ENCODE peak calls at places on chromosomes 5 and 9, in ten cellular contexts. One of them, this sample, is unnamed.

GRCh38 chr5:68253612-68254341 is 38.2 kb downstream of the PIK3R1 start:
- DNase-seq in IMR-90: no peak
- DNase-seq in body of pancreas: no peak
- DNase-seq in HCT116: no peak
- DNase-seq in tibial artery: no peak
- DNase-seq in Peyer's patch: no peak
- DNase-seq in colonic mucosa: no peak
- DNase-seq in H1: no peak
- DNase-seq in effector memory CD4-positive, alpha-beta T cell: no peak
- DNase-seq in iPS DF 6.9: no peak
- DNase-seq in this sample: no peak

GRCh38 chr5:66807743-66808142 is 211.6 kb downstream of the MAST4 start:
- DNase-seq in IMR-90: peak; percentile 55
- DNase-seq in body of pancreas: no peak
- DNase-seq in HCT116: peak; percentile 2
- DNase-seq in tibial artery: no peak
- DNase-seq in Peyer's patch: no peak
- DNase-seq in colonic mucosa: peak; percentile 28
- DNase-seq in H1: no peak
- DNase-seq in effector memory CD4-positive, alpha-beta T cell: no peak
- DNase-seq in iPS DF 6.9: no peak
- DNase-seq in this sample: no peak

GRCh38 chr5:1065143-1065750 is 46.6 kb downstream of the SLC12A7 start:
- DNase-seq in IMR-90: no peak
- DNase-seq in body of pancreas: no peak
- DNase-seq in HCT116: no peak
- DNase-seq in tibial artery: no peak
- DNase-seq in Peyer's patch: no peak
- DNase-seq in colonic mucosa: no peak
- DNase-seq in H1: no peak
- DNase-seq in effector memory CD4-positive, alpha-beta T cell: no peak
- DNase-seq in iPS DF 6.9: no peak
- DNase-seq in this sample: no peak

GRCh38 chr9:87564706-87565335 is 67.2 kb downstream of the DAPK1 start:
- DNase-seq in IMR-90: no peak
- DNase-seq in body of pancreas: no peak
- DNase-seq in HCT116: no peak
- DNase-seq in tibial artery: no peak
- DNase-seq in Peyer's patch: no peak
- DNase-seq in colonic mucosa: no peak
- DNase-seq in H1: no peak
- DNase-seq in effector memory CD4-positive, alpha-beta T cell: no peak
- DNase-seq in iPS DF 6.9: no peak
- DNase-seq in this sample: no peak

GRCh38 chr5:137833463-137833862 is 34.2 kb upstream of the MYOT start:
- DNase-seq in IMR-90: peak; percentile 47
- DNase-seq in body of pancreas: no peak
- DNase-seq in HCT116: peak; percentile 92
- DNase-seq in tibial artery: no peak
- DNase-seq in Peyer's patch: no peak
- DNase-seq in colonic mucosa: no peak
- DNase-seq in H1: no peak
- DNase-seq in effector memory CD4-positive, alpha-beta T cell: no peak
- DNase-seq in iPS DF 6.9: no peak
- DNase-seq in this sample: no peak

GRCh38 chr9:6584881-6585597 is 60.5 kb downstream of the GLDC start:
- DNase-seq in IMR-90: peak; percentile 40
- DNase-seq in body of pancreas: no peak
- DNase-seq in HCT116: peak; percentile 23
- DNase-seq in tibial artery: no peak
- DNase-seq in Peyer's patch: no peak
- DNase-seq in colonic mucosa: no peak
- DNase-seq in H1: no peak
- DNase-seq in effector memory CD4-positive, alpha-beta T cell: no peak
- DNase-seq in iPS DF 6.9: no peak
- DNase-seq in this sample: peak; percentile 26

GRCh38 chr9:95425910-95426551 is 90.7 kb downstream of the PTCH1 start:
- DNase-seq in IMR-90: peak; percentile 74
- DNase-seq in body of pancreas: peak; percentile 59
- DNase-seq in HCT116: no peak
- DNase-seq in tibial artery: no peak
- DNase-seq in Peyer's patch: no peak
- DNase-seq in colonic mucosa: peak; percentile 64
- DNase-seq in H1: peak; percentile 64
- DNase-seq in effector memory CD4-positive, alpha-beta T cell: no peak
- DNase-seq in iPS DF 6.9: no peak
- DNase-seq in this sample: peak; percentile 2

GRCh38 chr5:40409600-40409999 is 270.1 kb upstream of the PTGER4 start:
- DNase-seq in IMR-90: no peak
- DNase-seq in body of pancreas: no peak
- DNase-seq in HCT116: no peak
- DNase-seq in tibial artery: peak; percentile 21
- DNase-seq in Peyer's patch: peak; percentile 31
- DNase-seq in colonic mucosa: no peak
- DNase-seq in H1: no peak
- DNase-seq in effector memory CD4-positive, alpha-beta T cell: peak; percentile 34
- DNase-seq in iPS DF 6.9: no peak
- DNase-seq in this sample: peak; percentile 27

GRCh38 chr9:129629251-129629650 is 3.3 kb downstream of the NTMT1 start:
- DNase-seq in IMR-90: no peak
- DNase-seq in body of pancreas: no peak
- DNase-seq in HCT116: no peak
- DNase-seq in tibial artery: no peak
- DNase-seq in Peyer's patch: no peak
- DNase-seq in colonic mucosa: no peak
- DNase-seq in H1: no peak
- DNase-seq in effector memory CD4-positive, alpha-beta T cell: no peak
- DNase-seq in iPS DF 6.9: no peak
- DNase-seq in this sample: no peak

GRCh38 chr9:129626079-129626943 is at the start of gene NTMT1:
- DNase-seq in IMR-90: peak; percentile 81
- DNase-seq in body of pancreas: peak; percentile 87
- DNase-seq in HCT116: peak; percentile 63
- DNase-seq in tibial artery: peak; percentile 82
- DNase-seq in Peyer's patch: peak; percentile 87
- DNase-seq in colonic mucosa: peak; percentile 90
- DNase-seq in H1: peak; percentile 98
- DNase-seq in effector memory CD4-positive, alpha-beta T cell: peak; percentile 88
- DNase-seq in iPS DF 6.9: no peak
- DNase-seq in this sample: peak; percentile 87

GRCh38 chr9:129627556-129628492 is 1.9 kb downstream of the NTMT1 start:
- DNase-seq in IMR-90: no peak
- DNase-seq in body of pancreas: no peak
- DNase-seq in HCT116: no peak
- DNase-seq in tibial artery: no peak
- DNase-seq in Peyer's patch: no peak
- DNase-seq in colonic mucosa: no peak
- DNase-seq in H1: no peak
- DNase-seq in effector memory CD4-positive, alpha-beta T cell: no peak
- DNase-seq in iPS DF 6.9: no peak
- DNase-seq in this sample: no peak

GRCh38 chr9:129626944-129627297 is 958 bp downstream of the NTMT1 start:
- DNase-seq in IMR-90: peak; percentile 92
- DNase-seq in body of pancreas: no peak
- DNase-seq in HCT116: no peak
- DNase-seq in tibial artery: no peak
- DNase-seq in Peyer's patch: no peak
- DNase-seq in colonic mucosa: no peak
- DNase-seq in H1: no peak
- DNase-seq in effector memory CD4-positive, alpha-beta T cell: no peak
- DNase-seq in iPS DF 6.9: no peak
- DNase-seq in this sample: no peak

GRCh38 chr9:129628709-129629108 is 2.7 kb downstream of the NTMT1 start:
- DNase-seq in IMR-90: no peak
- DNase-seq in body of pancreas: no peak
- DNase-seq in HCT116: no peak
- DNase-seq in tibial artery: no peak
- DNase-seq in Peyer's patch: no peak
- DNase-seq in colonic mucosa: no peak
- DNase-seq in H1: no peak
- DNase-seq in effector memory CD4-positive, alpha-beta T cell: no peak
- DNase-seq in iPS DF 6.9: no peak
- DNase-seq in this sample: no peak
- H3K4me1 ChIP-seq in IMR-90: peaks cover 42% of the 10 kb centered on the region
- H3K4me1 ChIP-seq in body of pancreas: peaks cover 68% of the 10 kb centered on the region
- H3K4me1 ChIP-seq in HCT116: peaks cover 38% of the 10 kb centered on the region
- H3K4me1 ChIP-seq in tibial artery: peaks cover 55% of the 10 kb centered on the region
- H3K4me1 ChIP-seq in Peyer's patch: peaks cover 7% of the 10 kb centered on the region
- H3K4me1 ChIP-seq in colonic mucosa: peaks cover 10% of the 10 kb centered on the region
- H3K4me1 ChIP-seq in H1: peaks cover 13% of the 10 kb centered on the region
- H3K4me1 ChIP-seq in effector memory CD4-positive, alpha-beta T cell: peaks cover 43% of the 10 kb centered on the region
- H3K4me1 ChIP-seq in iPS DF 6.9: peaks cover 6% of the 10 kb centered on the region
- H3K4me1 ChIP-seq in this sample: peaks cover 30% of the 10 kb centered on the region

DNA sequence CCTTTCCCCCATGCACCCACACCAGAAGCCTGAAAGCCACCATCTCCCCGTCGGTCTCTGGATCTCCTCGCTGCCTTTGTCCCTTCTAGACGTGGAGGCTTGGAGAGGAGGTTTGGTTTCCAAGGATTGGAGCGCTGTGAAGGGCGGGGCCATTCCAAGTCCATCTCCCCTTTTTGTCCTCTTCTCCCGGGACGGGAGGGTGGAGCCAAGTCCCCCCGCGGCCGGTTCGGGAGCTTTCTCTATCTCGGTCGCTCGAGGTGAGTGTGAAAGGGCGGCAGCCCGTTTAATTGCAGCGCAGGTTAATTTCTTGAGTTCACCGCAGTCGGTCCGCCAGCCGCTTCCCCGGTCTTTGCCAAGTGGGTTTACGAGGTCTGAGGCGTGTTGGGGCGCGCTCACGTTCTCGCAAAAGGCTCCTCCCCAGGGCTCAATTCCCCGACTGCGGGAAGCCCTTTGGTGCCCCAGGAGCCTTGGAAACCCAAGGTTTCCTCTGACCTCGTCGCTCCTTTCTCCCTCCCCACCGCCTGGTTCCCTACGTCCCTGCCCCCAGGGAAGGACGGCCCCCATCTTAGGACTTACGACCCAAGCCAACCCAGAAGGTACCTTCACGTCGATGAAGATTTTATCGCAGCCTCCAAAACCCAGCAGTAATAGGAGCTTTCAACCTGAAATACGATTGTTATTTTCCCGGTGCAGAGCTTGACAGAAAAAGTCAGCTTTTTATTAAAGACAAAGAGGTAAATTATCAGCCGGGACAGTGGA is 2.8 kb upstream of the ZNF462 start:
- DNase-seq in IMR-90: no peak
- DNase-seq in body of pancreas: peak; percentile 12
- DNase-seq in HCT116: peak; percentile 41
- DNase-seq in tibial artery: no peak
- DNase-seq in Peyer's patch: no peak
- DNase-seq in colonic mucosa: peak; percentile 70
- DNase-seq in H1: peak; percentile 83
- DNase-seq in effector memory CD4-positive, alpha-beta T cell: no peak
- DNase-seq in iPS DF 6.9: peak; percentile 63
- DNase-seq in this sample: peak; percentile 57
- H3K4me3 ChIP-seq in IMR-90: peak overlapping the region; percentile 68
- H3K4me3 ChIP-seq in body of pancreas: no peak overlapping the region
- H3K4me3 ChIP-seq in HCT116: peak overlapping the region; percentile 59
- H3K4me3 ChIP-seq in tibial artery: peak overlapping the region; percentile 74
- H3K4me3 ChIP-seq in Peyer's patch: peak overlapping the region; percentile 63
- H3K4me3 ChIP-seq in colonic mucosa: peak overlapping the region; percentile 70
- H3K4me3 ChIP-seq in H1: peak overlapping the region; percentile 88
- H3K4me3 ChIP-seq in effector memory CD4-positive, alpha-beta T cell: no peak overlapping the region
- H3K4me3 ChIP-seq in iPS DF 6.9: peak overlapping the region; percentile 79
- H3K4me3 ChIP-seq in this sample: peak overlapping the region; percentile 61

GRCh38 chr9:99873531-99873930 is 32.9 kb upstream of the STX17 start:
- DNase-seq in IMR-90: peak; percentile 85
- DNase-seq in body of pancreas: no peak
- DNase-seq in HCT116: no peak
- DNase-seq in tibial artery: no peak
- DNase-seq in Peyer's patch: no peak
- DNase-seq in colonic mucosa: no peak
- DNase-seq in H1: no peak
- DNase-seq in effector memory CD4-positive, alpha-beta T cell: no peak
- DNase-seq in iPS DF 6.9: no peak
- DNase-seq in this sample: no peak
- H3K4me1 ChIP-seq in IMR-90: peaks cover 9% of the 10 kb centered on the region
- H3K4me1 ChIP-seq in body of pancreas: no peaks in the 10 kb centered on the region
- H3K4me1 ChIP-seq in HCT116: peaks cover 10% of the 10 kb centered on the region
- H3K4me1 ChIP-seq in tibial artery: no peaks in the 10 kb centered on the region
- H3K4me1 ChIP-seq in Peyer's patch: no peaks in the 10 kb centered on the region
- H3K4me1 ChIP-seq in colonic mucosa: no peaks in the 10 kb centered on the region
- H3K4me1 ChIP-seq in H1: no peaks in the 10 kb centered on the region
- H3K4me1 ChIP-seq in effector memory CD4-positive, alpha-beta T cell: no peaks in the 10 kb centered on the region
- H3K4me1 ChIP-seq in iPS DF 6.9: no peaks in the 10 kb centered on the region
- H3K4me1 ChIP-seq in this sample: no peaks in the 10 kb centered on the region

GRCh38 chr5:43615445-43616184 is 12.6 kb downstream of the NNT start:
- DNase-seq in IMR-90: no peak
- DNase-seq in body of pancreas: no peak
- DNase-seq in HCT116: no peak
- DNase-seq in tibial artery: no peak
- DNase-seq in Peyer's patch: no peak
- DNase-seq in colonic mucosa: no peak
- DNase-seq in H1: no peak
- DNase-seq in effector memory CD4-positive, alpha-beta T cell: no peak
- DNase-seq in iPS DF 6.9: no peak
- DNase-seq in this sample: no peak

GRCh38 chr5:43619380-43619779 is 16.4 kb downstream of the NNT start:
- DNase-seq in IMR-90: no peak
- DNase-seq in body of pancreas: no peak
- DNase-seq in HCT116: no peak
- DNase-seq in tibial artery: no peak
- DNase-seq in Peyer's patch: no peak
- DNase-seq in colonic mucosa: no peak
- DNase-seq in H1: no peak
- DNase-seq in effector memory CD4-positive, alpha-beta T cell: no peak
- DNase-seq in iPS DF 6.9: no peak
- DNase-seq in this sample: peak; percentile 67

GRCh38 chr5:43613370-43613769 is 10.4 kb downstream of the NNT start:
- DNase-seq in IMR-90: no peak
- DNase-seq in body of pancreas: no peak
- DNase-seq in HCT116: no peak
- DNase-seq in tibial artery: no peak
- DNase-seq in Peyer's patch: no peak
- DNase-seq in colonic mucosa: no peak
- DNase-seq in H1: no peak
- DNase-seq in effector memory CD4-positive, alpha-beta T cell: no peak
- DNase-seq in iPS DF 6.9: no peak
- DNase-seq in this sample: no peak

GRCh38 chr5:43619911-43620310 is 16.9 kb downstream of the NNT start:
- DNase-seq in IMR-90: no peak
- DNase-seq in body of pancreas: no peak
- DNase-seq in HCT116: no peak
- DNase-seq in tibial artery: no peak
- DNase-seq in Peyer's patch: no peak
- DNase-seq in colonic mucosa: no peak
- DNase-seq in H1: no peak
- DNase-seq in effector memory CD4-positive, alpha-beta T cell: no peak
- DNase-seq in iPS DF 6.9: no peak
- DNase-seq in this sample: no peak

DNA sequence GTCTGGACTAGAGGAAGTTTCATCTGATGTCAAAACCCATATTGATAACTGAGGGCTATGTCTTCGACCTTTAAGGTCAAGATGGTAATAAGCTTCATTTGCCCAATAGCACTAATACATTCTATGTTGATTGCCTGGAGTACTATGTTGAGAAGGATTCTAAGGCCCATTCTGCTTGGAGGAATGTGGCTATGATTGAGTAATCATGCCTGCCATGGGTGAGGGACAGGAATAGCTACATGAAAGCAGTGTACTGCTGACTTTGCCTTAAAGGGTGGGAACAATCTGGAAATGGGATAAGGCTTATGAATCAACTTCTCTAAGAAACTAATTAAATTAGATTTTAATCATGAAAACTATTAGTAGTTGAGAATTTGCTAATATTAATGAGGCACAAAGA is 13.6 kb downstream of the NNT start:
- DNase-seq in IMR-90: peak; percentile 50
- DNase-seq in body of pancreas: no peak
- DNase-seq in HCT116: no peak
- DNase-seq in tibial artery: no peak
- DNase-seq in Peyer's patch: no peak
- DNase-seq in colonic mucosa: no peak
- DNase-seq in H1: no peak
- DNase-seq in effector memory CD4-positive, alpha-beta T cell: no peak
- DNase-seq in iPS DF 6.9: no peak
- DNase-seq in this sample: peak; percentile 71
- H3K4me3 ChIP-seq in IMR-90: no peak overlapping the region
- H3K4me3 ChIP-seq in body of pancreas: no peak overlapping the region
- H3K4me3 ChIP-seq in HCT116: no peak overlapping the region
- H3K4me3 ChIP-seq in tibial artery: no peak overlapping the region
- H3K4me3 ChIP-seq in Peyer's patch: no peak overlapping the region
- H3K4me3 ChIP-seq in colonic mucosa: no peak overlapping the region
- H3K4me3 ChIP-seq in H1: no peak overlapping the region
- H3K4me3 ChIP-seq in effector memory CD4-positive, alpha-beta T cell: no peak overlapping the region
- H3K4me3 ChIP-seq in iPS DF 6.9: no peak overlapping the region
- H3K4me3 ChIP-seq in this sample: no peak overlapping the region

This sample was measured in cardiac muscle cell.